ENCODE peak calls at places on chromosome 19, in five cellular contexts. One of them, this sample, is unnamed.

GRCh38 chr19:7515471-7516226 is at the start of gene ZNF358:
- DNase-seq in A549: peak
- DNase-seq in endothelial cell of umbilical vein: peak
- DNase-seq in GM12878: no peak
- DNase-seq in HepG2: peak
- DNase-seq in this sample: peak

GRCh38 chr19:49231804-49232203 is 74.2 kb downstream of the TRPM4 start:
- DNase-seq in GM12878: peak
- DNase-seq in HepG2: no peak
- DNase-seq in endothelial cell of umbilical vein: no peak
- DNase-seq in A549: no peak
- DNase-seq in this sample: no peak

GRCh38 chr19:44512326-44513298 is 12.3 kb upstream of the ZNF180 start:
- DNase-seq in HepG2: peak
- DNase-seq in A549: peak
- DNase-seq in GM12878: no peak
- DNase-seq in endothelial cell of umbilical vein: peak
- DNase-seq in this sample: peak

GRCh38 chr19:30116984-30117555 is 175.0 kb downstream of the URI1 start:
- DNase-seq in GM12878: no peak
- DNase-seq in endothelial cell of umbilical vein: no peak
- DNase-seq in HepG2: no peak
- DNase-seq in A549: no peak
- DNase-seq in this sample: no peak

GRCh38 chr19:8057545-8058270 is 5.1 kb downstream of the CCL25 start:
- DNase-seq in HepG2: no peak
- DNase-seq in A549: no peak
- DNase-seq in GM12878: no peak
- DNase-seq in endothelial cell of umbilical vein: no peak
- DNase-seq in this sample: peak

GRCh38 chr19:9323557-9323918 is 441 bp upstream of the ZNF559 start:
- DNase-seq in HepG2: peak
- DNase-seq in A549: peak
- DNase-seq in GM12878: peak
- DNase-seq in endothelial cell of umbilical vein: peak
- DNase-seq in this sample: peak

GRCh38 chr19:1400281-1401137 is 833 bp downstream of the GAMT start:
- DNase-seq in GM12878: no peak
- DNase-seq in HepG2: peak
- DNase-seq in endothelial cell of umbilical vein: no peak
- DNase-seq in A549: no peak
- DNase-seq in this sample: no peak

GRCh38 chr19:13964776-13965175 is 12.5 kb downstream of the DCAF15 start:
- DNase-seq in HepG2: no peak
- DNase-seq in endothelial cell of umbilical vein: no peak
- DNase-seq in GM12878: no peak
- DNase-seq in A549: no peak
- DNase-seq in this sample: no peak

GRCh38 chr19:16496613-16496983 is 404 bp downstream of the C19orf44 start:
- DNase-seq in endothelial cell of umbilical vein: no peak
- DNase-seq in GM12878: no peak
- DNase-seq in A549: no peak
- DNase-seq in HepG2: no peak
- DNase-seq in this sample: no peak

GRCh38 chr19:31355330-31356289 is 6.4 kb upstream of the TSHZ3 start:
- DNase-seq in HepG2: no peak
- DNase-seq in endothelial cell of umbilical vein: no peak
- DNase-seq in A549: no peak
- DNase-seq in GM12878: no peak
- DNase-seq in this sample: no peak

GRCh38 chr19:35436477-35437141 is 11.4 kb upstream of the FFAR2 start:
- DNase-seq in A549: no peak
- DNase-seq in endothelial cell of umbilical vein: peak
- DNase-seq in HepG2: no peak
- DNase-seq in GM12878: no peak
- DNase-seq in this sample: peak

GRCh38 chr19:45767881-45768643 is 990 bp downstream of the SIX5 start:
- DNase-seq in endothelial cell of umbilical vein: peak
- DNase-seq in A549: peak
- DNase-seq in GM12878: no peak
- DNase-seq in HepG2: peak
- DNase-seq in this sample: peak

GRCh38 chr19:41860419-41861097 is 503 bp downstream of the RPS19 start:
- DNase-seq in GM12878: no peak
- DNase-seq in HepG2: no peak
- DNase-seq in endothelial cell of umbilical vein: peak
- DNase-seq in A549: no peak
- DNase-seq in this sample: no peak

GRCh38 chr19:29540128-29540527 is 14.3 kb downstream of the VSTM2B start:
- DNase-seq in A549: no peak
- DNase-seq in GM12878: no peak
- DNase-seq in HepG2: no peak
- DNase-seq in endothelial cell of umbilical vein: no peak
- DNase-seq in this sample: no peak

GRCh38 chr19:383922-384800 is 24.8 kb downstream of the C2CD4C start:
- DNase-seq in A549: no peak
- DNase-seq in HepG2: peak
- DNase-seq in GM12878: peak
- DNase-seq in endothelial cell of umbilical vein: peak
- DNase-seq in this sample: peak

GRCh38 chr19:4577020-4577782 is 17.7 kb upstream of the SEMA6B start:
- DNase-seq in HepG2: no peak
- DNase-seq in GM12878: no peak
- DNase-seq in endothelial cell of umbilical vein: no peak
- DNase-seq in A549: peak
- DNase-seq in this sample: no peak

DNA sequence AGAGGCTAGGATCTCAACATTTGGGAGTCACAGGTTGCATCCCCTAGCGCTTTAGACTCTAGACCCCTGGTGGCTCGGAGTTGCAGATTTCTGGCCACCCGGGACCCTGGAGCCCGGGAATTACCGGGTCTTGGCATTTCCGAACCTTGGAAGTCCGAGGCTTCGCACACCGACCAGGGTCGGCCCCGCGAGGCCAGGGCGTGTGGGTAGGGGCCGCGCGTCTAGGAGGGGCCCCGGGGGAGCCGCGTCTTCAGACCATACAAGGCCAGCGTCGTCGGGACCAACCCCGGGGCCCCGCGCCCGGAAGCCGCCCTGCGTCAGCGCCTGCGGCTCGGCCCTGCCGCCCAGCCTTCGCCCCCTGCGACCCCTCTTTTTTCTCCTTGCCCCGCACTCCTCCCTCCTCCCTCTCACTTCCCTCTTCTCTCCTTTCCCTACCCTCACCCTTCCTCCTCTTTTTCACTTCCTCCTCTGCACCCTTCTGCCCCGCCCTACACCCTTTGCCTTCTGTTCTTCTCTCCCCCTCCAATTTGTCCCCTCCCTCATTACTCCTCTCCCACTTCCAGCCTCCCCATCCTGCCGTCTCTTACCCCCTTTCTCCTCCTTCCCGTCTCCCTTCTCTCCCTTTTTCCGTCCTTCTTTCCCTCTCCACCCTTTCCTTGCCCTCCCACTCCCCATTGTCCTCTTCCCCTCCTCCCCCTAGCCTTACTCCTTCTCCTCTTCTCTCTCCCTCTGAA is 2.4 kb upstream of the PLEKHG2 start:
- DNase-seq in A549: no peak
- DNase-seq in GM12878: no peak
- DNase-seq in endothelial cell of umbilical vein: peak
- DNase-seq in HepG2: peak
- DNase-seq in this sample: peak
- TF ChIP-seq MYC in A549: no peak
- TF ChIP-seq MYC in GM12878: no peak
- TF ChIP-seq MYC in endothelial cell of umbilical vein: no peak
- TF ChIP-seq MYC in HepG2: no peak
- TF ChIP-seq MYC in this sample: no peak

DNA sequence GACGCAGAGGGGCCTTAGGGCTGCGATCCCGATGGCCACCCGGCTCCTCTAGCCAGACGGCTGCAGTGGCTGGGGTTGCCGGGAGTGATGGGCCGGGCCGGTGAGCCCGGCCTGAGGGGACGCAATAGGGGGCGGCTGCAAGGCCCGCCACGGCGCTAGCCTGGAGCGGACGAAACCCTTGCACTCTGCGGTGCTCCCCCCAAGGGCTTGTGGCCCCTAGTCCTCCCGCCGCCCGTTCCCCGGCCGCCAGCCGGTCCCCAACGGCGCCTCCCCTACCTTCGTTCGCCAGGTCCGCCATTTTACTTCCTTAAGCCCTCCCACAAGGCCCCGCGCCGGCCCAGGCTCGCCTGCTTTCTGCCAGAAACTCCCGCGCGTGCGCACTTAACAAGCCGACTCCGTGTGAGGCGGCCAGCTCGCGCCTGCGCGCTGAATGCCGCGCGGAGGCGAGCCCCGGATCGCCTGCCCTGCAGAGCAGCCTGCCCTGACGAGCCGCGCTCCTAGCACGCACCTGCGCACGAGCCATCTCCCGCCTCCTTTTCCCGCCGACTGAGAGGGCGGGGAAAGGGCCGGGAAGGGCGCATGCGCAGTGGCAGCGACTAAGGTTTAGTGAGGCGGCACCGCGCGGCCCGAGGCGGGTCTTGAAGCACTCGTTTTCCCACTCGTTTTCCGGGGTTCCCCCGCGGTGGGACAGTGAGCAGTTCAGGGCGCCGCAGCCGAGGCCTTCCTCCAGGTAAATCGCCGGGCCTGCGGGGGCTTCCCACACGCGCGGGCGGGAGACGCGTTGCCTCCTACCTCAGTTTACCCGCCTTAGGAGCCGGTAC is at the start of gene RANBP3:
- DNase-seq in A549: peak
- DNase-seq in endothelial cell of umbilical vein: peak
- DNase-seq in GM12878: peak
- DNase-seq in HepG2: peak
- DNase-seq in this sample: peak
- TF ChIP-seq CTCF in A549: no peak
- TF ChIP-seq CTCF in endothelial cell of umbilical vein: no peak
- TF ChIP-seq CTCF in GM12878: no peak
- TF ChIP-seq CTCF in HepG2: no peak
- TF ChIP-seq CTCF in this sample: no peak

GRCh38 chr19:18340237-18340989 is at the start of gene PGPEP1:
- DNase-seq in endothelial cell of umbilical vein: peak
- DNase-seq in GM12878: no peak
- DNase-seq in A549: no peak
- DNase-seq in HepG2: no peak
- DNase-seq in this sample: peak
- TF ChIP-seq MAX in endothelial cell of umbilical vein: no peak
- TF ChIP-seq MAX in GM12878: no peak
- TF ChIP-seq MAX in A549: no peak
- TF ChIP-seq MAX in HepG2: peak
- TF ChIP-seq MAX in this sample: no peak

GRCh38 chr19:17772172-17772571 is 20.9 kb downstream of the FCHO1 start:
- DNase-seq in A549: no peak
- DNase-seq in GM12878: no peak
- DNase-seq in HepG2: no peak
- DNase-seq in endothelial cell of umbilical vein: no peak
- DNase-seq in this sample: peak
- TF ChIP-seq MYC in A549: no peak
- TF ChIP-seq MYC in GM12878: no peak
- TF ChIP-seq MYC in HepG2: no peak
- TF ChIP-seq MYC in endothelial cell of umbilical vein: no peak
- TF ChIP-seq MYC in this sample: no peak

GRCh38 chr19:37329686-37330085 is 41.2 kb upstream of the ZNF527 start:
- DNase-seq in HepG2: peak
- DNase-seq in A549: no peak
- DNase-seq in GM12878: no peak
- DNase-seq in endothelial cell of umbilical vein: no peak
- DNase-seq in this sample: peak
- TF ChIP-seq CTCF in HepG2: peak
- TF ChIP-seq CTCF in A549: no peak
- TF ChIP-seq CTCF in GM12878: peak
- TF ChIP-seq CTCF in endothelial cell of umbilical vein: no peak
- TF ChIP-seq CTCF in this sample: no peak

DNA sequence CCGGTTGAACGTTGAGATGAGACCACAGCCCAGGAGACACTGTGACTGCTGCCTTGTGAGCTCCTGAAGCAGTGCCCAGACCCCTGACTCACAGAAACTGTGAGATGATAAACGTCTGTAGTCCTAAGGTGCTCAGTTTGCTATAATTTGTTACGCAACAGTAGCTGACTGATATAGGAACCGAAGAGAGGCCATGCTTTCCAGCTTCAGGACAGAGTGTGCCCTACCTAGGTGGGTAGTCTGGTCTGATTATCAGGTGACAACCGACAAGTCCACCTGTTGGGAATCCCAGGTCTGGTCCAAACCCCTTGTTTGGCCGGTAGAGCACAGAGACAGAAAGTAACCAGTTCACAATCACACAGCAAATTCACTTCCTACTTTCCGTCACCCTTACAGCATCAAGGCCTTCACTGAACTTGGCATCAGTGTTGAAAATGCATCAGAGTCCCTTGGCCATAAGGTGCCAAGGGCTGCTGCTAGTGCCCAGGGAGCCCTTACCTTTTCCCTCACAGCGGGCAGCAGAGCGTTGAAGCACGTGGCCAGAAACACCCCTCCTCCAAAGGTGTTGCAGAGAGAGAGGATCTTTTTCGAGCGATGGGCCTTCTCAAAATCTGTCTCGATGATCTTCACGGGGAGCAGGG is 3.1 kb downstream of the SLC39A3 start:
- DNase-seq in GM12878: no peak
- DNase-seq in HepG2: no peak
- DNase-seq in A549: no peak
- DNase-seq in endothelial cell of umbilical vein: no peak
- DNase-seq in this sample: no peak
- TF ChIP-seq MAX in GM12878: no peak
- TF ChIP-seq MAX in HepG2: no peak
- TF ChIP-seq MAX in A549: no peak
- TF ChIP-seq MAX in endothelial cell of umbilical vein: no peak
- TF ChIP-seq MAX in this sample: no peak

GRCh38 chr19:47776568-47776967 is 1.9 kb upstream of the SELENOW start:
- DNase-seq in A549: no peak
- DNase-seq in GM12878: no peak
- DNase-seq in endothelial cell of umbilical vein: peak
- DNase-seq in HepG2: peak
- DNase-seq in this sample: no peak
- TF ChIP-seq MYC in A549: no peak
- TF ChIP-seq MYC in GM12878: no peak
- TF ChIP-seq MYC in endothelial cell of umbilical vein: no peak
- TF ChIP-seq MYC in HepG2: no peak
- TF ChIP-seq MYC in this sample: no peak

DNA sequence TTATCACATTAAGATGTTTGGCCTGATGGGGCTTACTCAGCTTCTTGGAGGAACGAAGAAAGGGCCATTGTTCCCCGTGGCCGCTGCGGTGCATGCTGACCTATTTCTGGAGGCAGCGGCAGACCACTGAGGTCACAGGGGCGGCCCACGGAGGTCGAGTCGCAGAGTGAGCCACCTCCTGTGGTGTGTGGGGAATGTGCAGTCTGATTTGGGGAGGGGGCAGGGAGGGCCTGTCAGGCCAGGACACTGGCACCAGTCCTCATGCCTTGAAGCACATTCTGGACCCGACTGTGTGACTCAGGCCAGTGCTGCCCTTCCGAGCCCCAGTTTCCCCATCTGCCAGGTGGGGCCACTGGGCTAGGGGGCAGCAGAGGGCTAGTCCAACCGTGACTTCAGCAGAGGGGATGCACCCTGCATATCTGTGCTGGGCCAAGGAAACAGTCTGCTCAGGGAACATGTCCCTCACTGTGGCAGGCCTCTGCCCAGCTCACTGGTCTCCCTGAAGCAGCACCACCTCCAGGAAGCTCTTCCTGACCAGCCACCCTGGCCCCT is 6.3 kb downstream of the SLC7A10 start:
- DNase-seq in A549: no peak
- DNase-seq in GM12878: no peak
- DNase-seq in endothelial cell of umbilical vein: no peak
- DNase-seq in HepG2: no peak
- DNase-seq in this sample: peak
- TF ChIP-seq CTCF in A549: peak
- TF ChIP-seq CTCF in GM12878: peak
- TF ChIP-seq CTCF in endothelial cell of umbilical vein: no peak
- TF ChIP-seq CTCF in HepG2: peak
- TF ChIP-seq CTCF in this sample: peak